ENCODE peak calls at places on chromosomes 1 and 21, in nine cellular contexts. X, F, Z, M, P, R, T, C and Q are unnamed samples.

GRCh38 chr21:42161957-42162681 is 56.8 kb upstream of the ABCG1 start:
- DNase-seq in Z (no peak), T (no peak), M (no peak), F (peak; percentile 36), C (no peak), X (peak; percentile 60), R (peak; percentile 73), P (peak; percentile 18), Q (no peak)

GRCh38 chr1:112092656-112093371 is 103.3 kb upstream of the KCND3 start:
- DNase-seq in P (no peak), M (no peak), T (no peak), C (no peak), X (no peak), Z (no peak), F (no peak), R (peak; percentile 68), Q (no peak)

GRCh38 chr1:230002164-230002803 is 64.8 kb upstream of the GALNT2 start:
- DNase-seq in C (peak; percentile 56), Z (no peak), M (no peak), T (no peak), P (peak; percentile 23), X (no peak), F (no peak), R (no peak), Q (no peak)

GRCh38 chr1:214920337-214920736 is 162.2 kb upstream of the KCNK2 start:
- DNase-seq in X (no peak), P (no peak), C (no peak), Z (no peak), M (no peak), T (no peak), F (no peak), R (no peak), Q (no peak)

GRCh38 chr21:37593740-37594471 is 227.3 kb downstream of the DYRK1A start:
- DNase-seq in M (no peak), C (no peak), Z (no peak), F (no peak), R (peak; percentile 53), T (no peak), X (no peak), P (no peak), Q (no peak)

GRCh38 chr1:81004011-81004410 is 796.7 kb upstream of the ADGRL2 start:
- DNase-seq in F (no peak), C (no peak), Z (no peak), R (no peak), T (no peak), X (no peak), M (no peak), P (no peak), Q (no peak)

GRCh38 chr1:14780271-14780670 is 181.8 kb downstream of the KAZN start:
- DNase-seq in T (no peak), M (no peak), R (no peak), C (peak; percentile 50), X (no peak), Z (no peak), P (no peak), F (no peak), Q (no peak)

GRCh38 chr1:117698398-117699160 is 92.7 kb downstream of the TENT5C start:
- DNase-seq in T (no peak), P (peak; percentile 50), R (no peak), C (peak; percentile 92), F (no peak), Z (no peak), X (no peak), M (no peak), Q (no peak)

GRCh38 chr1:119595606-119596005 is 52.5 kb downstream of the ZNF697 start:
- DNase-seq in P (no peak), C (peak; percentile 54), X (no peak), T (no peak), F (no peak), Z (no peak), R (no peak), M (no peak), Q (no peak)

GRCh38 chr1:42851420-42851819 is 5.0 kb downstream of the ZNF691 start:
- DNase-seq in M (no peak), C (no peak), F (no peak), X (no peak), R (no peak), Z (no peak), P (no peak), T (no peak), Q (no peak)

GRCh38 chr1:91894036-91894761 is 8.2 kb upstream of the TGFBR3 start:
- DNase-seq in F (no peak), R (no peak), P (peak; percentile 52), Z (peak; percentile 43), X (peak; percentile 45), M (no peak), T (no peak), C (peak; percentile 23), Q (no peak)

GRCh38 chr1:226441629-226442028 is 33.7 kb upstream of the PARP1 start:
- DNase-seq in C (no peak), T (no peak), X (no peak), M (no peak), F (no peak), P (no peak), Z (no peak), R (no peak), Q (no peak)

GRCh38 chr21:44286086-44286715 is 525 bp downstream of the AIRE start:
- DNase-seq in C (no peak), F (no peak), R (no peak), X (no peak), Z (no peak), M (no peak), P (no peak), T (no peak), Q (no peak)

GRCh38 chr1:22665752-22666151 is 12.7 kb downstream of the C1QB start:
- DNase-seq in M (peak; percentile 66), X (no peak), F (no peak), R (no peak), C (peak; percentile 41), P (peak; percentile 35), Z (no peak), T (no peak), Q (no peak)

GRCh38 chr1:161226320-161226711 is 456 bp downstream of the TOMM40L start:
- DNase-seq in T (no peak), P (no peak), Z (no peak), F (no peak), M (no peak), X (peak; percentile 70), R (no peak), C (no peak), Q (no peak)

GRCh38 chr1:210570116-210570515 is 241.4 kb downstream of the HHAT start:
- DNase-seq in F (no peak), P (no peak), X (no peak), R (peak; percentile 56), T (no peak), M (no peak), C (no peak), Z (no peak), Q (no peak)

GRCh38 chr1:52520149-52520548 is 32.7 kb downstream of the TUT4 start:
- DNase-seq in M (peak; percentile 3), F (no peak), Z (no peak), T (no peak), P (peak; percentile 28), R (no peak), C (peak; percentile 17), X (no peak), Q (no peak)

GRCh38 chr1:223033658-223034057 is 109.4 kb downstream of the TLR5 start:
- DNase-seq in F (no peak), R (no peak), X (no peak), C (no peak), Z (no peak), T (no peak), P (no peak), M (no peak), Q (peak; percentile 5)